ENCODE peak calls at places on chromosomes 3 and 15, in five cellular contexts. V is spleen, W is body of pancreas, I is tibial nerve, H is K562. L is an unnamed sample.

GRCh38 chr3:63046152-63046551 is 170.9 kb upstream of the CADPS start:
- DNase-seq in V (no peak), W (no peak), I (no peak), H (no peak), L (no peak)

GRCh38 chr15:35136552-35136951 is 51.5 kb upstream of the NANOGP8 start:
- DNase-seq in V (no peak), W (no peak), I (no peak), H (no peak), L (no peak)

GRCh38 chr3:31981206-31982181 is at the start of the genes OSBPL10 and ZNF860:
- DNase-seq in V (peak; percentile 90), W (peak; percentile 81), I (peak; percentile 76), H (peak; percentile 28), L (no peak)

GRCh38 chr3:46280105-46280797 is 38.0 kb downstream of the CCR3 start:
- DNase-seq in V (no peak), W (no peak), I (no peak), H (no peak), L (no peak)

GRCh38 chr3:5194801-5195509 is 7.4 kb downstream of the EDEM1 start:
- DNase-seq in V (no peak), W (no peak), I (no peak), H (peak; percentile 78), L (peak; percentile 72)

GRCh38 chr15:39774688-39775267 is 7.9 kb downstream of the FSIP1 start:
- DNase-seq in V (no peak), W (no peak), I (no peak), H (no peak), L (peak; percentile 27)

GRCh38 chr3:187831125-187832051 is 86.1 kb upstream of the BCL6 start:
- DNase-seq in V (no peak), W (no peak), I (no peak), H (no peak), L (no peak)

GRCh38 chr3:53641397-53641796 is 147.0 kb downstream of the CACNA1D start:
- DNase-seq in V (no peak), W (no peak), I (no peak), H (no peak), L (no peak)

GRCh38 chr15:78006567-78007205 is 70.8 kb downstream of the TBC1D2B start:
- DNase-seq in V (no peak), W (peak; percentile 85), I (no peak), H (no peak), L (no peak)

GRCh38 chr15:99441871-99442267 is 123.9 kb upstream of the MEF2A start:
- DNase-seq in V (no peak), W (peak; percentile 5), I (no peak), H (no peak), L (no peak)

GRCh38 chr15:53739651-53740050 is 19.8 kb downstream of the WDR72 start:
- DNase-seq in V (no peak), W (no peak), I (no peak), H (no peak), L (no peak)

GRCh38 chr3:66018047-66019033 is 20.4 kb downstream of the MAGI1 start:
- DNase-seq in V (no peak), W (no peak), I (no peak), H (no peak), L (no peak)

GRCh38 chr15:94631608-94632007 is 400.2 kb downstream of the MCTP2 start:
- DNase-seq in V (no peak), W (no peak), I (no peak), H (no peak), L (no peak)

GRCh38 chr3:50656417-50657195 is 18.1 kb upstream of the DOCK3 start:
- DNase-seq in V (peak; percentile 27), W (no peak), I (no peak), H (no peak), L (no peak)

GRCh38 chr3:14141144-14141543 is 16.3 kb downstream of the TMEM43 start:
- DNase-seq in V (no peak), W (no peak), I (no peak), H (no peak), L (no peak)

GRCh38 chr3:188239035-188239434 is 85.1 kb downstream of the LPP start:
- DNase-seq in V (no peak), W (no peak), I (no peak), H (no peak), L (no peak)

GRCh38 chr15:74055804-74056203 is 26.5 kb downstream of the GOLGA6A start:
- DNase-seq in V (no peak), W (no peak), I (no peak), H (no peak), L (no peak)

GRCh38 chr3:57060089-57060829 is at the start of gene SPATA12:
- DNase-seq in V (no peak), W (peak; percentile 43), I (peak; percentile 17), H (peak; percentile 59), L (no peak)

GRCh38 chr3:16177962-16178627 is 3.6 kb downstream of the GALNT15 start:
- DNase-seq in V (peak; percentile 90), W (peak; percentile 77), I (peak; percentile 75), H (peak; percentile 74), L (no peak)

GRCh38 chr3:14822134-14822533 is 3.4 kb downstream of the FGD5 start:
- DNase-seq in V (no peak), W (no peak), I (no peak), H (no peak), L (no peak)

GRCh38 chr15:75640483-75641175 is 605 bp upstream of the IMP3 start:
- DNase-seq in V (peak; percentile 89), W (peak; percentile 14), I (no peak), H (peak; percentile 73), L (peak; percentile 75)

GRCh38 chr3:197709135-197709534 is 27.6 kb downstream of the RUBCN start:
- DNase-seq in V (no peak), W (no peak), I (no peak), H (no peak), L (no peak)

GRCh38 chr15:71811036-71811736 is 832 bp downstream of the NR2E3 start:
- DNase-seq in V (no peak), W (no peak), I (no peak), H (no peak), L (no peak)

GRCh38 chr15:23869391-23869790 is 182.3 kb upstream of the NDN start:
- DNase-seq in V (peak; percentile 75), W (peak; percentile 51), I (no peak), H (peak; percentile 78), L (no peak)

DNA sequence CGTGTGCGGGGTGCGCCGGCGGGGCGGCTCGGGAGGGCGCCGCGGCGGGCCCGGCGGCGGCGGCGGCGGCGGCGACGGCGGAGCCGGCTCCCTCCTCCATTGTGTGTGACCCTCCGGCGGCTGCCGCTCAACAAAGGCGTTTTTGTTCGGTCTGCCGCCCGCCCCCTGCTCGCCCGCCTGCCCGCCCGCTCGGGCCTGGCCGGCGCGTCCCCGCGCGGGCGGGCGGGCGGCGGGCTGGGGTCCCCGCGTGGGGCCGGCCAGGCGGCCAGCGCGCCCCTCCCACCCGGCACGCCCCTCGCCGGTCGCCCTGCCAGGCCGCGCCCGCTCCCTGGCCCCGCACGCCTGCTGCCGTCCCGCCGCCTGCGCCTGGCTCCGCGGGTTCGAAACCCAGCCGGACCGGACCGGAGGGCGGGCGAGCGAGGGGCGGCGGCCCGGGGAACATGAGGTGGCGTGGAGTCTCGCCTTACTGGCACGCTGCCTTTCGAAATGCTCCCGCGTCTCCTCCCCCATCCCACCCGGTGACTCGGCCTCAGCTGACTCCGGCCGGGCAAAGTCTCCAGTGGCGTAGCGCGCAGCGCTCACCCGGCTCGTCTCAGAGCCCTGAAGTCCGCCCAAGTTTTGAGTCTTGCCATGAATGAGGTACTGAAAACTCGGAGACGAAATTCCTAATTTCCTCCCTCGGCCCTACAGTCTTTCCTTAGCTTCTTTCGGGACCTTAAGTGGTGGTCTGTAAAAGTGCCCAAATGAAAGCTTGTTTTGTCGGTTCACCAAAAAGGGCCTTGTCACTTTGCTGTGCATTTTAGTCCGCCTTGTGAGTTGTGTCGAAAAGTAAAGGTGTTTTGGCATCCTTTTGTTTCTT is 604 bp downstream of the MAPK6 start:
- DNase-seq in V (peak; percentile 94), W (peak; percentile 88), I (peak; percentile 76), H (peak; percentile 85), L (peak; percentile 92)
- TF ChIP-seq POLR2A in V (no peak), W (peak; percentile 86), I (peak; percentile 66), H (peak; percentile 67), L (peak; percentile 61)

DNA sequence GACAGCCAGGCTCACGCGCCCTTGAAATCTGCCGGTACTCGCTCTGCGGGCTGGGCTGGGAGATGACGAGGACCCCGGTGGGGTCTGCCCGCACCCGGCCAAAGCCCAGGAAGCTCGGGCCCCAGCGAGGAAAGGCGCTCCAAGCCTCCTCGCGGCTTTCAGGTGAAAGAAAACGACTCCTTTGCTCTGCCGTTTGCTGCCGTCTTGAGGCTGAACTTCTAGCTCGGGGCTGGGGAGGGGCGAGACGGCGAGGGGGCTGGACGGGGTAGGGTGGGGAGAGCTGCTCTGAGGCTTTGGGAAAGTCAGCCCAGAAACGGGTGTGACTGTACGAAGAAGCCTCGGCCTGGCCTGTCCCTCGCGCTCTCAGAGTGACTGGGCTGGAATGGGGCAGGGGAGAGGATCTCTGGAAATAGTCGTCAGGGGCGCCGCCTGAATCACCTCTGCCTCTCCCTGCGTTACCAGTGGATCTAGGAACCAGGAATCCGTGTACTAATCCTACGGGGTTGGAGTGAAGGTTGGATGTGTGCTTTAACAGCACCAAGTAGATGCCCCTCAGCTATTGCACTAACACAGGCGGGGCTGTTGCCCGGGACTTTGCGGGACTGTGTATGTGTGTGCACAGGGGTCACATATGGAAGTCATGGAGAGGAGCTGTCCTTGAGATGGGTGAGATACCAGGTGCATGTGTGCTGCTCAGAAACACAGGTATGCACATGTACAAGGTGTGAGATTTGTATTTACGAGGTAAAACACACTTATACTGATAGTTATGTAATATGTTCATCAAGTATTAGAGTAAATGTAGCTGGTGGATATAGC is 495 bp downstream of the FOXL2NB start:
- DNase-seq in V (peak; percentile 38), W (no peak), I (no peak), H (peak; percentile 69), L (no peak)
- TF ChIP-seq POLR2A in V (no peak), W (no peak), I (no peak), H (peak; percentile 75), L (no peak)

GRCh38 chr3:127306361-127307112 is 18.7 kb upstream of the PRR20G start:
- DNase-seq in V (no peak), W (no peak), I (no peak), H (no peak), L (no peak)

GRCh38 chr3:127305499-127305898 is 17.7 kb upstream of the PRR20G start:
- DNase-seq in V (no peak), W (no peak), I (no peak), H (no peak), L (no peak)

GRCh38 chr3:127307431-127307830 is 19.6 kb upstream of the PRR20G start:
- DNase-seq in V (no peak), W (no peak), I (no peak), H (no peak), L (no peak)

GRCh38 chr3:127307918-127308317 is 20.1 kb upstream of the PRR20G start:
- DNase-seq in V (no peak), W (no peak), I (no peak), H (no peak), L (no peak)

GRCh38 chr3:127304121-127304744 is 16.4 kb upstream of the PRR20G start:
- DNase-seq in V (no peak), W (peak; percentile 78), I (no peak), H (peak; percentile 9), L (no peak)
- TF ChIP-seq POLR2A in V (no peak), W (no peak), I (no peak), H (no peak), L (no peak)

GRCh38 chr3:69031635-69032034 is 18.2 kb upstream of the EOGT start:
- DNase-seq in V (no peak), W (no peak), I (no peak), H (no peak), L (no peak)

GRCh38 chr3:69032737-69033136 is 19.3 kb upstream of the EOGT start:
- DNase-seq in V (no peak), W (no peak), I (no peak), H (no peak), L (no peak)

GRCh38 chr3:69032137-69032536 is 18.7 kb upstream of the EOGT start:
- DNase-seq in V (no peak), W (no peak), I (no peak), H (no peak), L (no peak)

GRCh38 chr3:69033470-69033869 is 18.7 kb downstream of the TMF1 start:
- DNase-seq in V (no peak), W (no peak), I (no peak), H (no peak), L (no peak)
- TF ChIP-seq POLR2A in V (no peak), W (no peak), I (no peak), H (no peak), L (no peak)

L was measured in erythroblast.